ENCODE peak calls at places on chromosomes 1 and 21, in seven cellular contexts. N is HS-27A; X is stimulated activated CD4-positive, alpha-beta T cell treated with anti-CD3 and anti-CD28 coated beads, Interleukin-12 subunit alpha, Interleukin-12 subunit beta, amount 100 ng/mL, for 24 hours; C is HT1080; B is activated gamma-delta T cell; W is substantia nigra; S is AG08396. U is an unnamed sample.

GRCh38 chr1:159008744-159009188 is 941 bp upstream of the IFI16 start:
- DNase-seq in X (no peak), B (no peak), S (no peak), C (peak), N (no peak), W (no peak), U (no peak)

GRCh38 chr1:217139513-217139912 is 416.3 kb upstream of the ESRRG start:
- DNase-seq in N (no peak), C (no peak), X (no peak), B (no peak), S (no peak), W (no peak), U (no peak)

GRCh38 chr1:22043175-22043769 is 9.2 kb upstream of the CDC42 start:
- DNase-seq in X (no peak), B (no peak), W (no peak), N (no peak), S (no peak), C (no peak), U (no peak)

GRCh38 chr1:1091344-1092148 is 17.4 kb upstream of the RNF223 start:
- DNase-seq in S (no peak), W (no peak), N (no peak), C (no peak), B (no peak), X (no peak), U (no peak)

GRCh38 chr1:50665413-50665812 is 242.2 kb upstream of the DMRTA2 start:
- DNase-seq in W (no peak), S (peak), X (no peak), B (no peak), C (no peak), N (no peak), U (no peak)

GRCh38 chr1:207020016-207020708 is 12.4 kb downstream of the C1orf116 start:
- DNase-seq in S (no peak), X (no peak), W (no peak), N (no peak), C (no peak), B (no peak), U (no peak)

GRCh38 chr1:43453442-43454269 is at the start of gene HYI:
- DNase-seq in B (peak), X (peak), C (peak), S (peak), W (peak), N (peak), U (peak)

GRCh38 chr1:242205622-242206489 is 207.0 kb upstream of the MAP1LC3C start:
- DNase-seq in S (no peak), C (peak), B (no peak), N (no peak), W (peak), X (no peak), U (peak)

GRCh38 chr21:30116474-30116873 is 50.1 kb downstream of the CLDN17 start:
- DNase-seq in B (no peak), W (no peak), S (no peak), N (no peak), X (no peak), C (no peak), U (no peak)

GRCh38 chr1:15418811-15419515 is 9.3 kb downstream of the EFHD2 start:
- DNase-seq in C (no peak), X (no peak), B (no peak), N (no peak), S (no peak), W (no peak), U (no peak)

GRCh38 chr1:230915079-230915478 is 46.8 kb upstream of the C1orf198 start:
- DNase-seq in W (no peak), C (no peak), X (no peak), B (no peak), S (no peak), N (no peak), U (no peak)

GRCh38 chr1:200233393-200233792 is 176.4 kb downstream of the ZNF281 start:
- DNase-seq in X (no peak), S (no peak), C (peak), B (no peak), W (no peak), N (no peak), U (no peak)

GRCh38 chr1:3677411-3677944 is 25.2 kb downstream of the TP73 start:
- DNase-seq in C (no peak), X (no peak), W (no peak), B (no peak), S (no peak), N (no peak), U (no peak)

GRCh38 chr1:162551969-162552683 is 9.4 kb upstream of the UAP1 start:
- DNase-seq in S (no peak), W (no peak), C (no peak), X (no peak), B (no peak), N (no peak), U (no peak)

GRCh38 chr1:206713910-206714312 is 29.2 kb downstream of the MAPKAPK2 start:
- DNase-seq in N (no peak), B (no peak), S (no peak), X (no peak), W (no peak), C (no peak), U (no peak)

GRCh38 chr1:2214541-2215241 is 13.4 kb upstream of the SKI start:
- DNase-seq in X (no peak), B (no peak), W (no peak), N (no peak), S (no peak), C (no peak), U (no peak)

GRCh38 chr1:99659755-99660210 is 13.9 kb downstream of the PALMD start:
- DNase-seq in X (no peak), B (no peak), N (no peak), S (no peak), W (no peak), C (peak), U (no peak)

GRCh38 chr1:65444128-65444527 is 23.7 kb downstream of the LEPR start:
- DNase-seq in X (no peak), C (no peak), N (no peak), S (no peak), W (no peak), B (no peak), U (no peak)

GRCh38 chr1:8473892-8474300 is 156.0 kb downstream of the SLC45A1 start:
- DNase-seq in X (no peak), B (no peak), S (no peak), C (no peak), N (no peak), W (no peak), U (no peak)

GRCh38 chr21:39029086-39029772 is 154.0 kb downstream of the PSMG1 start:
- DNase-seq in B (no peak), S (peak), W (no peak), X (no peak), N (no peak), C (no peak), U (no peak)

GRCh38 chr1:19698181-19698580 is 33.5 kb downstream of the HTR6 start:
- DNase-seq in B (no peak), C (no peak), S (no peak), X (no peak), W (no peak), N (no peak), U (no peak)

GRCh38 chr1:101238041-101238515 is 1.3 kb downstream of the S1PR1 start:
- DNase-seq in W (no peak), C (no peak), B (no peak), S (no peak), X (peak), N (no peak), U (no peak)

GRCh38 chr1:230345139-230345885 is 80.8 kb downstream of the PGBD5 start:
- DNase-seq in N (no peak), W (no peak), B (no peak), X (no peak), C (no peak), S (no peak), U (peak)

GRCh38 chr1:150477733-150478132 is 9.5 kb upstream of the TARS2 start:
- DNase-seq in C (peak), N (peak), W (no peak), S (peak), B (no peak), X (no peak), U (no peak)

GRCh38 chr1:66371233-66372005 is 162.5 kb upstream of the SGIP1 start:
- DNase-seq in C (peak), S (peak), W (no peak), N (peak), B (no peak), X (no peak), U (peak)

GRCh38 chr1:31567956-31568570 is 8.3 kb upstream of the TINAGL1 start:
- DNase-seq in B (no peak), X (no peak), W (no peak), C (no peak), S (no peak), N (no peak), U (no peak)

GRCh38 chr1:18142471-18142870 is 34.9 kb downstream of the IGSF21 start:
- DNase-seq in W (no peak), X (no peak), C (no peak), S (no peak), B (no peak), N (no peak), U (no peak)

GRCh38 chr21:34363733-34364132 is at the start of gene KCNE2:
- DNase-seq in B (no peak), X (no peak), N (no peak), S (no peak), C (no peak), W (no peak), U (no peak)

GRCh38 chr1:4700801-4701200 is 46.4 kb downstream of the AJAP1 start:
- DNase-seq in X (no peak), S (no peak), C (no peak), B (no peak), W (peak), N (no peak), U (peak)

GRCh38 chr21:42010507-42011493 is 640 bp upstream of the ZBTB21 start:
- DNase-seq in B (no peak), C (peak), W (no peak), S (peak), X (peak), N (no peak), U (no peak)